ENCODE peak calls at places on chromosomes 2 and 18, in five cellular contexts. Z is astrocyte, O is left lung, T is Calu3, L is HepG2. W is an unnamed sample.

GRCh38 chr2:52395912-52396311 is 1364.0 kb upstream of the NRXN1 start:
- DNase-seq in L (no peak), T (no peak), Z (peak; percentile 56), O (no peak), W (no peak)

GRCh38 chr2:18949871-18950597 is 360.7 kb upstream of the NT5C1B start:
- DNase-seq in Z (peak; percentile 83), O (no peak), L (no peak), T (no peak), W (no peak)

GRCh38 chr2:50492452-50492851 is 539.5 kb downstream of the NRXN1 start:
- DNase-seq in O (no peak), L (peak; percentile 54), T (peak; percentile 35), Z (peak; percentile 29), W (no peak)

GRCh38 chr2:72148391-72148974 is 821 bp upstream of the CYP26B1 start:
- DNase-seq in T (no peak), O (peak; percentile 28), L (no peak), Z (no peak), W (no peak)

GRCh38 chr2:11679491-11680130 is 9.6 kb upstream of the NTSR2 start:
- DNase-seq in T (no peak), O (no peak), Z (no peak), L (no peak), W (no peak)

GRCh38 chr2:9844036-9844483 is 786 bp downstream of the TAF1B start:
- DNase-seq in Z (peak; percentile 30), L (no peak), T (peak; percentile 13), O (no peak), W (no peak)

GRCh38 chr18:34121157-34121807 is 103.4 kb downstream of the NOL4 start:
- DNase-seq in L (peak; percentile 44), T (peak; percentile 56), Z (peak; percentile 70), O (no peak), W (no peak)

GRCh38 chr2:157468931-157469708 is 25.2 kb upstream of the CYTIP start:
- DNase-seq in O (no peak), Z (peak; percentile 78), L (no peak), T (no peak), W (no peak)

GRCh38 chr2:102037681-102038080 is 45.9 kb downstream of the IL1R2 start:
- DNase-seq in Z (peak; percentile 52), T (no peak), L (no peak), O (no peak), W (no peak)

GRCh38 chr2:160427629-160428424 is 65.8 kb downstream of the RBMS1 start:
- DNase-seq in L (no peak), O (no peak), T (no peak), Z (peak; percentile 61), W (no peak)

GRCh38 chr2:44296653-44297052 is 21.4 kb downstream of the SLC3A1 start:
- DNase-seq in Z (no peak), L (no peak), T (no peak), O (no peak), W (no peak)

GRCh38 chr18:55869547-55869946 is 281.6 kb upstream of the TCF4 start:
- DNase-seq in T (no peak), L (no peak), O (no peak), Z (no peak), W (no peak)

GRCh38 chr18:48666613-48667012 is 127.8 kb downstream of the CTIF start:
- DNase-seq in T (no peak), O (no peak), L (no peak), Z (no peak), W (no peak)

GRCh38 chr18:48667276-48668254 is 128.7 kb downstream of the CTIF start:
- DNase-seq in T (peak; percentile 33), O (no peak), Z (peak; percentile 23), L (peak; percentile 23), W (no peak)

GRCh38 chr18:48669180-48669675 is 130.4 kb downstream of the CTIF start:
- DNase-seq in Z (no peak), T (no peak), L (no peak), O (no peak), W (no peak)

GRCh38 chr18:48669991-48670750 is 131.3 kb downstream of the CTIF start:
- DNase-seq in L (no peak), Z (no peak), O (no peak), T (no peak), W (no peak)

GRCh38 chr18:48668466-48669179 is 129.8 kb downstream of the CTIF start:
- DNase-seq in O (no peak), Z (no peak), T (no peak), L (no peak), W (no peak)
- TF ChIP-seq CTCF in O (no peak), Z (peak; percentile 4), T (no peak), L (no peak), W (no peak)

GRCh38 chr2:28175028-28175427 is 217.6 kb upstream of the FOSL2 start:
- DNase-seq in O (no peak), L (peak; percentile 48), Z (no peak), T (no peak), W (no peak)
- TF ChIP-seq CTCF in O (no peak), L (peak; percentile 48), Z (no peak), T (no peak), W (no peak)

GRCh38 chr2:73260338-73260984 is 23.8 kb downstream of the FBXO41 start:
- DNase-seq in O (peak; percentile 50), Z (peak; percentile 13), L (peak; percentile 72), T (peak; percentile 49), W (no peak)
- TF ChIP-seq CTCF in O (peak; percentile 32), Z (peak; percentile 26), L (peak; percentile 96), T (peak; percentile 56), W (no peak)

GRCh38 chr18:10261315-10262276 is 192.8 kb upstream of the APCDD1 start:
- DNase-seq in O (no peak), Z (peak; percentile 18), L (no peak), T (no peak), W (no peak)
- TF ChIP-seq CTCF in O (no peak), Z (no peak), L (no peak), T (no peak), W (no peak)

GRCh38 chr2:25050128-25050527 is 8.3 kb downstream of the EFR3B start:
- DNase-seq in Z (no peak), O (no peak), T (no peak), L (no peak), W (no peak)

GRCh38 chr2:25054720-25055119 is 12.8 kb downstream of the EFR3B start:
- DNase-seq in Z (no peak), L (no peak), O (no peak), T (no peak), W (no peak)

GRCh38 chr2:25052948-25053477 is 11.1 kb downstream of the EFR3B start:
- DNase-seq in L (no peak), Z (no peak), T (no peak), O (no peak), W (no peak)

GRCh38 chr2:25044990-25045389 is 3.1 kb downstream of the EFR3B start:
- DNase-seq in O (no peak), T (no peak), L (no peak), Z (no peak), W (no peak)

GRCh38 chr2:25049422-25049821 is 7.5 kb downstream of the EFR3B start:
- DNase-seq in Z (no peak), O (no peak), L (no peak), T (no peak), W (no peak)
- TF ChIP-seq CTCF in Z (no peak), O (no peak), L (no peak), T (no peak), W (no peak)

GRCh38 chr2:190881480-190882326 is 1.1 kb downstream of the GLS start:
- DNase-seq in O (peak; percentile 72), Z (peak; percentile 68), L (peak; percentile 90), T (peak; percentile 69), W (peak; percentile 55)
- TF ChIP-seq CTCF in O (no peak), Z (no peak), L (no peak), T (no peak), W (no peak)

W was measured in breast epithelium.